ENCODE peak calls at places on chromosomes 6 and 20, in ten cellular contexts. One of them, this sample, is unnamed.
A peak's percentile ranks its signal among the peaks of the same experiment; 100 is the strongest.

GRCh38 chr6:166313255-166314070 is 5.3 kb upstream of the PRR18 start:
- DNase-seq in SK-N-SH: peak; percentile 74
- DNase-seq in effector CD4-positive, alpha-beta T cell: no peak
- DNase-seq in AG04449: no peak
- DNase-seq in GM10248: peak; percentile 79
- DNase-seq in naive B cell: peak; percentile 46
- DNase-seq in ascending aorta: no peak
- DNase-seq in activated CD4-positive, alpha-beta T cell treated with anti-CD3 and anti-CD28 coated beads for 4 hours: peak; percentile 38
- DNase-seq in activated T-helper 9 cell treated with anti-CD3 and anti-CD28 coated beads, Interleukin-2, amount 50 U/mL, for 16 hours: peak; percentile 32
- DNase-seq in foreskin keratinocyte: no peak
- DNase-seq in this sample: no peak

GRCh38 chr6:34556031-34556471 is at the start of gene SPDEF:
- DNase-seq in foreskin keratinocyte: no peak
- DNase-seq in activated CD4-positive, alpha-beta T cell treated with anti-CD3 and anti-CD28 coated beads for 4 hours: no peak
- DNase-seq in GM10248: no peak
- DNase-seq in naive B cell: no peak
- DNase-seq in ascending aorta: no peak
- DNase-seq in effector CD4-positive, alpha-beta T cell: no peak
- DNase-seq in SK-N-SH: no peak
- DNase-seq in AG04449: no peak
- DNase-seq in activated T-helper 9 cell treated with anti-CD3 and anti-CD28 coated beads, Interleukin-2, amount 50 U/mL, for 16 hours: no peak
- DNase-seq in this sample: no peak

GRCh38 chr6:1607557-1608221 is 2.0 kb upstream of the FOXC1 start:
- DNase-seq in ascending aorta: no peak
- DNase-seq in activated T-helper 9 cell treated with anti-CD3 and anti-CD28 coated beads, Interleukin-2, amount 50 U/mL, for 16 hours: no peak
- DNase-seq in GM10248: peak; percentile 23
- DNase-seq in AG04449: no peak
- DNase-seq in effector CD4-positive, alpha-beta T cell: no peak
- DNase-seq in activated CD4-positive, alpha-beta T cell treated with anti-CD3 and anti-CD28 coated beads for 4 hours: no peak
- DNase-seq in SK-N-SH: no peak
- DNase-seq in foreskin keratinocyte: no peak
- DNase-seq in naive B cell: no peak
- DNase-seq in this sample: no peak

GRCh38 chr6:11232968-11233626 is 629 bp upstream of the NEDD9 start:
- DNase-seq in foreskin keratinocyte: no peak
- DNase-seq in AG04449: no peak
- DNase-seq in GM10248: no peak
- DNase-seq in activated CD4-positive, alpha-beta T cell treated with anti-CD3 and anti-CD28 coated beads for 4 hours: no peak
- DNase-seq in naive B cell: no peak
- DNase-seq in ascending aorta: no peak
- DNase-seq in activated T-helper 9 cell treated with anti-CD3 and anti-CD28 coated beads, Interleukin-2, amount 50 U/mL, for 16 hours: no peak
- DNase-seq in SK-N-SH: no peak
- DNase-seq in effector CD4-positive, alpha-beta T cell: no peak
- DNase-seq in this sample: no peak

GRCh38 chr20:4038047-4038459 is 22.7 kb upstream of the RNF24 start:
- DNase-seq in activated T-helper 9 cell treated with anti-CD3 and anti-CD28 coated beads, Interleukin-2, amount 50 U/mL, for 16 hours: peak; percentile 56
- DNase-seq in GM10248: peak; percentile 88
- DNase-seq in AG04449: no peak
- DNase-seq in SK-N-SH: no peak
- DNase-seq in activated CD4-positive, alpha-beta T cell treated with anti-CD3 and anti-CD28 coated beads for 4 hours: peak; percentile 75
- DNase-seq in effector CD4-positive, alpha-beta T cell: peak; percentile 65
- DNase-seq in foreskin keratinocyte: no peak
- DNase-seq in ascending aorta: peak; percentile 31
- DNase-seq in naive B cell: peak; percentile 90
- DNase-seq in this sample: peak; percentile 73

GRCh38 chr6:52632011-52632410 is 38.9 kb upstream of the TMEM14A start:
- DNase-seq in foreskin keratinocyte: no peak
- DNase-seq in ascending aorta: no peak
- DNase-seq in GM10248: no peak
- DNase-seq in effector CD4-positive, alpha-beta T cell: no peak
- DNase-seq in naive B cell: no peak
- DNase-seq in activated CD4-positive, alpha-beta T cell treated with anti-CD3 and anti-CD28 coated beads for 4 hours: no peak
- DNase-seq in AG04449: no peak
- DNase-seq in SK-N-SH: no peak
- DNase-seq in activated T-helper 9 cell treated with anti-CD3 and anti-CD28 coated beads, Interleukin-2, amount 50 U/mL, for 16 hours: no peak
- DNase-seq in this sample: no peak

GRCh38 chr6:61210549-61210948 is 1075.5 kb downstream of the KHDRBS2 start:
- DNase-seq in AG04449: no peak
- DNase-seq in naive B cell: no peak
- DNase-seq in activated T-helper 9 cell treated with anti-CD3 and anti-CD28 coated beads, Interleukin-2, amount 50 U/mL, for 16 hours: no peak
- DNase-seq in ascending aorta: no peak
- DNase-seq in effector CD4-positive, alpha-beta T cell: no peak
- DNase-seq in SK-N-SH: no peak
- DNase-seq in GM10248: no peak
- DNase-seq in foreskin keratinocyte: no peak
- DNase-seq in activated CD4-positive, alpha-beta T cell treated with anti-CD3 and anti-CD28 coated beads for 4 hours: no peak
- DNase-seq in this sample: no peak

GRCh38 chr20:62370115-62370806 is 3.1 kb upstream of the LAMA5 start:
- DNase-seq in naive B cell: no peak
- DNase-seq in activated CD4-positive, alpha-beta T cell treated with anti-CD3 and anti-CD28 coated beads for 4 hours: peak; percentile 29
- DNase-seq in foreskin keratinocyte: no peak
- DNase-seq in GM10248: peak; percentile 61
- DNase-seq in effector CD4-positive, alpha-beta T cell: no peak
- DNase-seq in activated T-helper 9 cell treated with anti-CD3 and anti-CD28 coated beads, Interleukin-2, amount 50 U/mL, for 16 hours: no peak
- DNase-seq in ascending aorta: no peak
- DNase-seq in SK-N-SH: no peak
- DNase-seq in AG04449: no peak
- DNase-seq in this sample: peak; percentile 22

GRCh38 chr6:161663682-161664081 is 389.8 kb upstream of the AGPAT4 start:
- DNase-seq in AG04449: no peak
- DNase-seq in GM10248: no peak
- DNase-seq in foreskin keratinocyte: no peak
- DNase-seq in activated CD4-positive, alpha-beta T cell treated with anti-CD3 and anti-CD28 coated beads for 4 hours: no peak
- DNase-seq in activated T-helper 9 cell treated with anti-CD3 and anti-CD28 coated beads, Interleukin-2, amount 50 U/mL, for 16 hours: no peak
- DNase-seq in effector CD4-positive, alpha-beta T cell: no peak
- DNase-seq in ascending aorta: no peak
- DNase-seq in SK-N-SH: no peak
- DNase-seq in naive B cell: no peak
- DNase-seq in this sample: no peak

GRCh38 chr6:43391448-43392031 is 22.1 kb upstream of the ZNF318 start:
- DNase-seq in SK-N-SH: peak; percentile 25
- DNase-seq in activated CD4-positive, alpha-beta T cell treated with anti-CD3 and anti-CD28 coated beads for 4 hours: peak; percentile 38
- DNase-seq in GM10248: no peak
- DNase-seq in effector CD4-positive, alpha-beta T cell: peak; percentile 44
- DNase-seq in activated T-helper 9 cell treated with anti-CD3 and anti-CD28 coated beads, Interleukin-2, amount 50 U/mL, for 16 hours: peak; percentile 28
- DNase-seq in AG04449: no peak
- DNase-seq in naive B cell: no peak
- DNase-seq in foreskin keratinocyte: no peak
- DNase-seq in ascending aorta: no peak
- DNase-seq in this sample: peak; percentile 17

GRCh38 chr6:78243519-78243918 is 590.7 kb downstream of the MEI4 start:
- DNase-seq in AG04449: no peak
- DNase-seq in effector CD4-positive, alpha-beta T cell: no peak
- DNase-seq in naive B cell: no peak
- DNase-seq in GM10248: no peak
- DNase-seq in foreskin keratinocyte: peak; percentile 31
- DNase-seq in SK-N-SH: peak; percentile 1
- DNase-seq in activated CD4-positive, alpha-beta T cell treated with anti-CD3 and anti-CD28 coated beads for 4 hours: no peak
- DNase-seq in ascending aorta: no peak
- DNase-seq in activated T-helper 9 cell treated with anti-CD3 and anti-CD28 coated beads, Interleukin-2, amount 50 U/mL, for 16 hours: no peak
- DNase-seq in this sample: no peak

GRCh38 chr6:25138024-25138696 is 141.0 kb upstream of the CARMIL1 start:
- DNase-seq in ascending aorta: no peak
- DNase-seq in foreskin keratinocyte: peak; percentile 49
- DNase-seq in effector CD4-positive, alpha-beta T cell: peak; percentile 39
- DNase-seq in naive B cell: peak; percentile 55
- DNase-seq in SK-N-SH: peak; percentile 37
- DNase-seq in GM10248: peak; percentile 63
- DNase-seq in AG04449: no peak
- DNase-seq in activated CD4-positive, alpha-beta T cell treated with anti-CD3 and anti-CD28 coated beads for 4 hours: peak; percentile 60
- DNase-seq in activated T-helper 9 cell treated with anti-CD3 and anti-CD28 coated beads, Interleukin-2, amount 50 U/mL, for 16 hours: peak; percentile 36
- DNase-seq in this sample: peak; percentile 66

GRCh38 chr20:11890331-11891080 is 27.2 kb upstream of the BTBD3 start:
- DNase-seq in effector CD4-positive, alpha-beta T cell: no peak
- DNase-seq in GM10248: peak; percentile 73
- DNase-seq in ascending aorta: peak; percentile 40
- DNase-seq in SK-N-SH: peak; percentile 96
- DNase-seq in AG04449: peak; percentile 16
- DNase-seq in activated T-helper 9 cell treated with anti-CD3 and anti-CD28 coated beads, Interleukin-2, amount 50 U/mL, for 16 hours: no peak
- DNase-seq in naive B cell: peak; percentile 30
- DNase-seq in foreskin keratinocyte: no peak
- DNase-seq in activated CD4-positive, alpha-beta T cell treated with anti-CD3 and anti-CD28 coated beads for 4 hours: peak; percentile 21
- DNase-seq in this sample: no peak

This sample was measured in stimulated activated naive CD4-positive, alpha-beta T cell treated with Interleukin-2 at 50 U/mL for 16 hours.